ENCODE peak calls at places on chromosomes 16 and 17, in six cellular contexts. H is K562, Q is GM12878, O is SK-N-SH, Y is H1, K is HepG2. S is an unnamed sample.

GRCh38 chr16:54928016-54928356 is 2.7 kb upstream of the IRX5 start:
- DNase-seq in H (no peak), Q (no peak), O (no peak), Y (no peak), K (no peak), S (peak; percentile 53)

GRCh38 chr16:67855789-67856188 is 8.3 kb upstream of the CENPT start:
- DNase-seq in H (no peak), Q (no peak), O (no peak), Y (no peak), K (no peak), S (no peak)

GRCh38 chr17:68035131-68035522 is 408 bp upstream of the KPNA2 start:
- DNase-seq in H (no peak), Q (no peak), O (no peak), Y (no peak), K (no peak), S (peak; percentile 93)

GRCh38 chr17:48011405-48012150 is 26.0 kb downstream of the COPZ2 start:
- DNase-seq in H (peak; percentile 77), Q (no peak), O (peak; percentile 59), Y (no peak), K (peak; percentile 38), S (peak; percentile 65)

GRCh38 chr17:68011199-68011665 is 15.0 kb upstream of the C17orf58 start:
- DNase-seq in H (peak; percentile 73), Q (no peak), O (peak; percentile 78), Y (no peak), K (peak; percentile 39), S (no peak)

GRCh38 chr17:4566785-4567184 is 6.4 kb upstream of the GGT6 start:
- DNase-seq in H (peak; percentile 65), Q (no peak), O (peak; percentile 81), Y (no peak), K (peak; percentile 69), S (peak; percentile 29)

GRCh38 chr17:55777471-55777971 is 26.7 kb downstream of the PCTP start:
- DNase-seq in H (no peak), Q (no peak), O (no peak), Y (no peak), K (no peak), S (no peak)

GRCh38 chr17:39118674-39119419 is 32.6 kb downstream of the PLXDC1 start:
- DNase-seq in H (peak; percentile 32), Q (peak; percentile 84), O (no peak), Y (no peak), K (no peak), S (peak; percentile 83)

GRCh38 chr16:51201604-51202003 is 50.5 kb upstream of the SALL1 start:
- DNase-seq in H (no peak), Q (no peak), O (no peak), Y (no peak), K (no peak), S (no peak)

GRCh38 chr17:82281076-82281475 is 7.6 kb upstream of the CSNK1D start:
- DNase-seq in H (no peak), Q (no peak), O (no peak), Y (no peak), K (no peak), S (no peak)

GRCh38 chr17:82283208-82283749 is 9.8 kb upstream of the CSNK1D start:
- DNase-seq in H (no peak), Q (no peak), O (peak; percentile 96), Y (no peak), K (no peak), S (peak; percentile 64)

GRCh38 chr17:82280537-82280936 is 7.0 kb upstream of the CSNK1D start:
- DNase-seq in H (no peak), Q (no peak), O (no peak), Y (no peak), K (no peak), S (no peak)

GRCh38 chr17:82282239-82283207 is 9.0 kb upstream of the CSNK1D start:
- DNase-seq in H (no peak), Q (no peak), O (no peak), Y (no peak), K (no peak), S (no peak)

GRCh38 chr17:82281502-82282238 is 8.2 kb upstream of the CSNK1D start:
- DNase-seq in H (no peak), Q (peak; percentile 30), O (no peak), Y (no peak), K (no peak), S (no peak)
- TF ChIP-seq GABPA in H (no peak), Q (no peak), O (no peak), Y (no peak), K (no peak), S (no peak)

GRCh38 chr16:3625331-3625730 is 13.9 kb upstream of the SLX4 start:
- DNase-seq in H (no peak), Q (no peak), O (no peak), Y (no peak), K (no peak), S (no peak)
- TF ChIP-seq POLR2AphosphoS5 in H (no peak), Q (no peak), O (no peak), Y (no peak), K (no peak), S (no peak)

DNA sequence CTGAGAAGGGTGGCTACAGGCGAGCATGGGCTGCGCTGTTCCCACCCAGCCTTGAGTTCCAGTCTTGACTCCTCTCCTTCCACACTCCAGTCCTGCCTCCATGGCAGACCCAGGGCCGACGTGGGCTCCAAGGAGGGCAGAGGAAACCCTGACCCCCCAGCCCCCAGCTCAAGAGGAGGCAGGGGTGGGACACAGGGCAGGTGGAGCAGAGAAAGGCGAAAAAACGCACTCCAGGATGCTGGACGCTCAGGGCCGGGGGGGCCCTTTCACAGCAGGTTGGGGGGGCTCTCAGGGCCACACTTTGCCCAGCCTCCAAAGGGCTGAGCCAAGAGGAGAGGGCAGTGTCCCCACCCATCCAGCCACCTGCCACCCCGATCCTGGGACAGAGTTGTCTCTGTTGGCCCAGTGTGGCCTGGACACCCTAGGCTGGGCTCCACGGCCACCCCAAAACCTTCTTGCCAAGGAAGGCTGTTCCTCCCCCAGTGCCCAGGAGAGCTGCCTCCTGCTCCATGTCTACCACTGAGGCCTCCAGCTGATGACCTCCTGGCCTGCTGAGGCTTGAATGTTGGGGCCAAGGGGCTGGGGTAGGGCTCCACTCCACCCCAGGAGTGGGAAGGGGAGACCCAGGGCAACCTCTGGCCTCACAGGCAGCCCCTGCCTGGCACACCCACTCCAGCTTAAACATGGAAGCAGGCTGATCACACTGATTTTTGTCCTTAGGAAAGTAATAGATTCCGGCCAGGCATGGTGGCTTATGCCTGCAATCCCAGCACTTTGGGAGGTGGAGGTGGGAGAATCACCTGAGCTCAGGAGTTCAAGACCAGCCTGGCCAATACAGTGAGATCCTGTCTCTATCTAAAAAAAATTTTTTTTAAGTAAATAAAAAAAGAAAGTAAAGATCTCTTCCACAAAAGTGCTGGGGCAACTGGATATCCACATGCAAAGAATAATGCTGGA is 7.4 kb upstream of the CCDC57 start:
- DNase-seq in H (no peak), Q (no peak), O (peak; percentile 22), Y (no peak), K (no peak), S (no peak)
- TF ChIP-seq GABPA in H (no peak), Q (no peak), O (no peak), Y (no peak), K (no peak), S (no peak)

GRCh38 chr16:23194497-23195221 is 12.1 kb downstream of the SCNN1G start:
- DNase-seq in H (no peak), Q (no peak), O (no peak), Y (no peak), K (no peak), S (no peak)

GRCh38 chr16:23196577-23196976 is 14.0 kb downstream of the SCNN1G start:
- DNase-seq in H (no peak), Q (no peak), O (no peak), Y (no peak), K (no peak), S (no peak)

GRCh38 chr16:23195415-23195978 is 13.0 kb downstream of the SCNN1G start:
- DNase-seq in H (no peak), Q (no peak), O (no peak), Y (no peak), K (no peak), S (no peak)
- TF ChIP-seq POLR2AphosphoS5 in H (no peak), Q (no peak), O (no peak), Y (no peak), K (no peak), S (no peak)

DNA sequence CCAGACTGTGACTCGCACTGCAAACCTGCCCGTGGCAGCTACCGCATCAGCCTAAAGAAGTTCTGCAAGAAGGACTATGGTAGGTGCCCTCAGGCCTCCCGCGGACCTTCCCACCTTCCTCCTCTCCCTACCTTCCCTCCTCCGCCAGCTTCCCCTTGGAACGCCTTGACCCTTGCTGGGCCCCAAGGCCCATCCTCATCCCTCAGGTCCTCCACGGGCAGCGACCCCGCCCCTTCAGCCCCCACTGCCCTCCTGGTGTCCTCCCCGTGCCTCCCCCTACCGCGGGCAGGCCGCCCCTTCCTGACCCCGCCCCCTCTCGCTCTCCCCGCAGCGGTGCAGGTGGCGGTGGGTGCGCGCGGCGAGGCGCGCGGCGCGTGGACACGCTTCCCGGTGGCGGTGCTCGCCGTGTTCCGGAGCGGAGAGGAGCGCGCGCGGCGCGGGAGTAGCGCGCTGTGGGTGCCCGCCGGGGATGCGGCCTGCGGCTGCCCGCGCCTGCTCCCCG is 1.5 kb upstream of the TBC1D24 start:
- DNase-seq in H (peak; percentile 58), Q (no peak), O (peak; percentile 74), Y (no peak), K (no peak), S (no peak)
- TF ChIP-seq GABPA in H (no peak), Q (no peak), O (no peak), Y (no peak), K (no peak), S (no peak)